ENCODE peak calls at places on chromosomes 5 and 9, in five cellular contexts. M is GM12878, V is K562, Q is HCT116, F is HepG2. Z is an unnamed sample.

GRCh38 chr9:125990186-125990792 is 243.1 kb downstream of the PBX3 start:
- DNase-seq in V (no peak), M (no peak), Q (no peak), F (no peak), Z (no peak)

GRCh38 chr5:82544004-82544403 is 265.9 kb upstream of the RPS23 start:
- DNase-seq in F (no peak), V (no peak), Q (no peak), M (no peak), Z (no peak)

GRCh38 chr5:122192883-122193496 is 63.6 kb downstream of the ZNF474 start:
- DNase-seq in V (peak), Q (peak), F (peak), M (peak), Z (peak)

GRCh38 chr9:8887369-8887768 is 1087.8 kb upstream of the DMAC1 start:
- DNase-seq in F (no peak), Q (no peak), V (no peak), M (no peak), Z (no peak)

GRCh38 chr5:126464959-126465358 is 41.8 kb downstream of the GRAMD2B start:
- DNase-seq in Q (no peak), M (no peak), V (no peak), F (no peak), Z (no peak)

GRCh38 chr5:4563400-4563799 is 576.7 kb upstream of the ADAMTS16 start:
- DNase-seq in M (no peak), V (no peak), Q (no peak), F (no peak), Z (no peak)

GRCh38 chr9:126114409-126114760 is 212.2 kb upstream of the MVB12B start:
- DNase-seq in Q (no peak), M (no peak), V (no peak), F (no peak), Z (no peak)

GRCh38 chr5:2415678-2416077 is 335.8 kb downstream of the IRX2 start:
- DNase-seq in V (peak), Q (no peak), F (no peak), M (no peak), Z (no peak)

GRCh38 chr5:132263548-132264261 is 6.2 kb downstream of the PDLIM4 start:
- DNase-seq in Q (no peak), M (no peak), F (no peak), V (peak), Z (no peak)

GRCh38 chr9:96217756-96218693 is 84.0 kb downstream of the HSD17B3 start:
- DNase-seq in F (peak), Q (no peak), V (peak), M (no peak), Z (peak)
- TF ChIP-seq POLR2AphosphoS5 in F (no peak), Q (no peak), V (no peak), M (no peak), Z (no peak)

DNA sequence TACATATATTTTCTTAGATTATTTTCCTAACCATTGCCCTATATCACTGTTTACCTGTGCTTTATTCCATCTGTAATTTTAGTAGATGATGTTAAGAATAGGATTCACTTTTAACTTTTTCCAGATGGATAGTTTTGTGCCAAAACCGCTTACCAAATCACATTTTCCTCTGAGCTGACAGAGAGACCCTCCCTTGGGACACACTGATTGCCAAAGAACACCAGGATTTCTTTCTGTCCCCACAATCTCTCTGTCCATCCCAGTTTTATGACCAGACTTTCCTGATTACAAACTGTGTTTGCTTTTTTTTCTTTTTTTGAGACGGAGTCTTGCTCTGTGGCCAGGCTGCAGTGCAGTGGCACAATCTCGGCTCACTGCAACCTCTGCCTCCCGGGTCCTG is 81.3 kb upstream of the SPATA31C2 start:
- DNase-seq in Q (no peak), V (no peak), M (no peak), F (no peak), Z (no peak)
- TF ChIP-seq SIN3A in Q (no peak), V (no peak), M (no peak), F (no peak), Z (no peak)

DNA sequence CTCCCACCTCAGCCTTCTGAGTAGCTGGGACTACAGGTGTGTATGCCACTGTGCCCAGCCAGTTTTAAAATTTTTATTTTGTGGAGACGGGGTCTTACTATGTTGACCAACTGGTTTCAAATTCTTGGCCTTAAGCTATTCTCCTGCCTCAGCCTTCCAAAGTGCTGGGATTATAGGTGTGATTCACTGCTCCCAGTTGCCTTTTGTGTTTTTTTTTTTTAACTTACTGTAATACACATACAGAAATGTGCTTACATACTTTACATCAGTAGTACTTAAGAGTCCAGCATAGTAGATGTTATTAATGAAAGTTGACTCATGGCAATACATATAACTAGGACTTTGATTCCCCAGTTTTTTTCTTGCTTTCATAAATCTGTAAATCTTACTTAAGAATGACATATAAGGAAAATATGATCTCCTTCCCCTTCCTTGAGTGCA is 4.7 kb downstream of the MAN2A1 start:
- DNase-seq in Q (no peak), F (no peak), V (no peak), M (no peak), Z (no peak)
- TF ChIP-seq REST in Q (no peak), F (no peak), V (no peak), M (no peak), Z (no peak)

GRCh38 chr9:93951655-93952118 is 3.5 kb downstream of the BARX1 start:
- DNase-seq in M (no peak), Q (no peak), V (no peak), F (no peak), Z (no peak)

GRCh38 chr9:93952119-93952783 is 2.9 kb downstream of the BARX1 start:
- DNase-seq in M (no peak), F (no peak), Q (no peak), V (no peak), Z (no peak)

GRCh38 chr9:93949694-93950449 is 5.3 kb downstream of the BARX1 start:
- DNase-seq in Q (peak), V (peak), M (no peak), F (no peak), Z (peak)

GRCh38 chr9:93949073-93949693 is 6.0 kb downstream of the BARX1 start:
- DNase-seq in F (no peak), V (no peak), Q (no peak), M (no peak), Z (no peak)

DNA sequence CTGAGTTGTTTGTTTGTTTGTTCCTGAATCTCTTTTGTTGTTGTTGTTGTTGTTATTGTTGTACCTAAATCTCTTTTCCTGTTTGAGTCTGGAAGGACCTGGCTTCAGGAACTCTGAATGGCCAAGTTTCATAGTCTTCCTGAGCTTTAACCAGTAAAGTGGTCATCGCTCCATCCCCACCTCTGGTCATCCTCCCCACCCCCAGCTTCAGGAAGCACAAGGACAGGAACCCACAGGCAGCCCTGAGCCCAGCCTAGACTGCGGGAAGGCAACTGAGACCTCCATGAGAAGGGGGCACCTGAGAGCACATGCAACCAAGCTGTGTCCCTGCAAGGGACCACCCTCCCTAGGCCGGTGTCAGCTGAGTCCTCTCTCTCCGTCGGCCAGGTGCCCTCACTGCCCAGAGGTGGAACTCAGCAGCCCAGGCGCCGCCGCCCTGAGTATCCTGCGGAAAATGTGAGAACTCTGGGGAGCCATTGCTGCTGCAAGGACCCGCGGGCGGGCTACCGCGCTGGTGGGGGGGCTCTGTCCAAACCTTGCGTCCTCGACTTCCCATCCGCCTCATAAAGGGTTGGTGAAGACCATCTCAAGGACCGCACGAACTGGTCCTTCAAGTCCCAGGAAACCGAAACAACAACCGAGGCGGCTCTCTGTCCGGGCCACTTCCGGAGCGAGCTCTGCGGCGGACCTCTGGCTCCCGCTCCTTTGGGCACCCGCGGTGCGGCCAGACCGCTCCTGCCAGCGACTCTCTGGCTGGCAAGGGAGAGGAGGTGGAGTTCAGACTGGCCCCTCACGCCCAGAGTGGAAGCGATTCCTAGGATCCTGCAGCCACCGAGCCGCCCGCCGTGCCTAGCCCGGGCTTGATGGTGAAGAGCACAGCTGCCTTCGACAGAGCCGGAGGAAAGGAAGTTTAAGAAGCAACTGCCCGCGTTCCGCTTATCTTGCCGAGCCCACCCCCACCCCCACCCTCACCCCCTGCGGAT is 4.2 kb downstream of the BARX1 start:
- DNase-seq in F (no peak), Q (no peak), V (no peak), M (no peak), Z (no peak)
- TF ChIP-seq POLR2AphosphoS5 in F (no peak), Q (no peak), V (no peak), M (no peak), Z (no peak)

GRCh38 chr5:173542159-173542558 is 74.3 kb downstream of the BOD1 start:
- DNase-seq in F (no peak), Q (no peak), V (no peak), M (no peak), Z (no peak)

GRCh38 chr5:173542964-173543363 is 73.5 kb downstream of the BOD1 start:
- DNase-seq in V (no peak), Q (no peak), M (no peak), F (no peak), Z (no peak)

GRCh38 chr5:173550641-173551040 is 65.8 kb downstream of the BOD1 start:
- DNase-seq in F (no peak), V (no peak), Q (no peak), M (no peak), Z (no peak)

GRCh38 chr5:173549644-173550043 is 66.8 kb downstream of the BOD1 start:
- DNase-seq in V (no peak), F (no peak), Q (no peak), M (no peak), Z (no peak)

DNA sequence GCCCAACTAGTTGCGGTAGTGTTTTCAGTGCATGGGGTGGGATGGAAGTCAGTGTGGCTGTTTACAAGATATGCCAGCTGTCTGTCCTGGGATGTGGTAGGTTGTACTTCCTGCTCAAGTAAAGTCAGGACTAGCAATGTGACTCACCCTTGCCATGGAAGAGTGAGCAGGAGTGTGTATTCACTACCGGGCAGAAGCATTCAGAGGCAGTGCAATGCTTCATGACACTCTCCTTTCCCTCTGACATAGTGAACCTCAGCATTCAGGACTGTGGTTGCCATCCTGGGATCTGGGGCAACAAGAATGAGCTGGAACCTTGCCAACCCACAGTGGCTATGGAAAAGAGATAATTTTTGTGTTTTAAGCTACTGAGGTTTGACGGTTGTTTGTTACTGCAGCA is 68.9 kb downstream of the BOD1 start:
- DNase-seq in Q (no peak), M (peak), F (no peak), V (no peak), Z (no peak)
- TF ChIP-seq SIN3A in Q (no peak), M (no peak), F (no peak), V (no peak), Z (no peak)

GRCh38 chr9:132773764-132774339 is 103.6 kb downstream of the GTF3C4 start:
- DNase-seq in F (no peak), V (no peak), M (no peak), Q (no peak), Z (no peak)

GRCh38 chr9:132774886-132775285 is 103.2 kb downstream of the AK8 start:
- DNase-seq in F (peak), V (no peak), Q (no peak), M (no peak), Z (no peak)

GRCh38 chr9:132780230-132781007 is 97.7 kb downstream of the AK8 start:
- DNase-seq in V (peak), Q (no peak), F (no peak), M (peak), Z (no peak)

GRCh38 chr9:132776268-132776667 is 101.8 kb downstream of the AK8 start:
- DNase-seq in F (no peak), M (no peak), V (no peak), Q (no peak), Z (no peak)

DNA sequence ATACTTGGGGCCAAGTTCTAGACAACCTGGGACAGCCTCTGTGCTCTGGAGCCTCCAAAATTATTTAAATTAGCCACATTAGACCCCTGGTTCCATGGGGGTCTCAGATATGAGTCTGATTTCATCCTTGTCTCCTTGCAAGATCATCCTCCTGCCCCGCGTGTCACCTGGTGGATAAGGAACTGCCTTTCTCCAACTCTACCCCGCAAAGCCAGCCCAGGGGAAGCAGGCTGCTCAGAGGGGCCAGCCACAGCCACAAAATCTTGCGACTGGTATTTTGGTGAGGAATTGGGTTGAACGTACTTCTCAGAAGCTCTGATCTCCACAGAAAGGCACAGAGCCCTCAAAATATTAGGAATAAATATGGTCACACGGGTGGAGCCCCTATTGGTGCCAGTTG is 101.2 kb downstream of the AK8 start:
- DNase-seq in V (no peak), F (no peak), M (no peak), Q (no peak), Z (no peak)
- TF ChIP-seq REST in V (no peak), F (no peak), M (no peak), Q (no peak), Z (no peak)

DNA sequence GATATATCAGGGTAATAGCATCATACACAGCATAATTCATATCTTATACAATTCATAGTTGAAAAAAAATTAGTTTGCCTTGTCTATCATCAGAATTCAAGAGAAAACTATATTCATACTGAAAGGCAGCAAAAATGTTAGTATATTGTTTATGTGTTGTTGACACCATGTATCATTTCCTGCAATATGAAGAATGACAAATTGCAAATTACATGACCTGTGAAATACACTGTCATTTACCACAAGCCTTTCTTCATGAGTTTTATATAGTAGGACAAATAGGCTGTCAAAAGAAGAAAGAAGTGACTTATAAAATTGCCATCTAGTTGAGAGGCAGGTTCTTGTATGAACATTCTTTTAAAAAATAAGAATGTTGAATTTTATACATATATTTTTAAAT is 1136.3 kb upstream of the CDH9 start:
- DNase-seq in F (no peak), Q (no peak), V (no peak), M (no peak), Z (no peak)
- TF ChIP-seq POLR2AphosphoS5 in F (no peak), Q (no peak), V (no peak), M (no peak), Z (no peak)

GRCh38 chr5:54229041-54229780 is 81.2 kb downstream of the ARL15 start:
- DNase-seq in F (peak), V (peak), M (no peak), Q (peak), Z (no peak)
- TF ChIP-seq SIN3A in F (no peak), V (no peak), M (no peak), Q (no peak), Z (no peak)

GRCh38 chr5:110105692-110106091 is 416.0 kb downstream of the MAN2A1 start:
- DNase-seq in F (peak), V (no peak), Q (no peak), M (no peak), Z (no peak)
- TF ChIP-seq REST in F (no peak), V (no peak), Q (no peak), M (no peak), Z (no peak)

Z was measured in Panc1.